ENCODE peak calls at places on chromosomes 5 and 9, in five cellular contexts. F, D, K, X and H are unnamed samples.

GRCh38 chr5:14937277-14937676 is 65.7 kb upstream of the ANKH start:
- DNase-seq in D (no peak), X (no peak), F (no peak), K (no peak), H (no peak)

GRCh38 chr9:120477534-120478001 is 102.4 kb downstream of the CDK5RAP2 start:
- DNase-seq in X (peak), F (peak), K (peak), D (peak), H (peak)

GRCh38 chr5:57332350-57332749 is 150.3 kb downstream of the ACTBL2 start:
- DNase-seq in D (no peak), X (peak), K (no peak), F (no peak), H (peak)

GRCh38 chr9:96555567-96556386 is 63.9 kb downstream of the CDC14B start:
- DNase-seq in X (peak), K (peak), F (no peak), D (no peak), H (peak)

GRCh38 chr9:87685431-87685830 is 40.5 kb upstream of the CTSL start:
- DNase-seq in D (no peak), F (no peak), X (no peak), K (peak), H (peak)

GRCh38 chr5:5181650-5182324 is 41.7 kb downstream of the ADAMTS16 start:
- DNase-seq in D (no peak), F (no peak), X (no peak), K (no peak), H (no peak)

GRCh38 chr5:12655675-12656074 is 751.4 kb upstream of the CTNND2 start:
- DNase-seq in F (no peak), D (no peak), X (no peak), K (no peak), H (no peak)

GRCh38 chr9:93896496-93897033 is 58.6 kb downstream of the BARX1 start:
- DNase-seq in K (no peak), F (no peak), D (no peak), X (no peak), H (no peak)

GRCh38 chr5:2300861-2301610 is 418.3 kb upstream of the IRX4 start:
- DNase-seq in F (no peak), D (no peak), K (no peak), X (no peak), H (no peak)

GRCh38 chr5:72245517-72246238 is 74.4 kb downstream of the MRPS27 start:
- DNase-seq in X (no peak), K (no peak), F (no peak), D (no peak), H (peak)

GRCh38 chr9:79046401-79046800 is 525.4 kb upstream of the TLE4 start:
- DNase-seq in D (no peak), F (no peak), X (peak), K (no peak), H (no peak)

GRCh38 chr9:755454-756381 is 85.8 kb upstream of the DMRT1 start:
- DNase-seq in K (peak), X (peak), D (peak), F (no peak), H (peak)

GRCh38 chr5:173320259-173320658 is 8.0 kb downstream of the STC2 start:
- DNase-seq in D (no peak), F (no peak), K (no peak), X (no peak), H (no peak)

GRCh38 chr9:109101810-109102209 is 17.9 kb downstream of the TMEM245 start:
- DNase-seq in D (peak), K (peak), F (no peak), X (peak), H (peak)

GRCh38 chr9:8706998-8707397 is 907.4 kb upstream of the DMAC1 start:
- DNase-seq in F (no peak), D (no peak), X (no peak), K (no peak), H (no peak)

GRCh38 chr5:159061186-159061796 is 38.4 kb downstream of the EBF1 start:
- DNase-seq in X (peak), D (no peak), F (no peak), K (peak), H (peak)

GRCh38 chr5:171424726-171425125 is 5.3 kb downstream of the FGF18 start:
- DNase-seq in X (no peak), D (no peak), F (no peak), K (no peak), H (no peak)

GRCh38 chr5:9559965-9560364 is 14.1 kb upstream of the SEMA5A start:
- DNase-seq in X (no peak), K (no peak), F (no peak), D (no peak), H (no peak)

GRCh38 chr5:937151-937924 is 44.7 kb downstream of the TRIP13 start:
- DNase-seq in X (no peak), F (no peak), D (no peak), K (no peak), H (no peak)

GRCh38 chr5:149559712-149560111 is 8.5 kb upstream of the CSNK1A1 start:
- DNase-seq in K (peak), D (no peak), X (peak), F (no peak), H (peak)

GRCh38 chr5:90792725-90793124 is 234.1 kb downstream of the ADGRV1 start:
- DNase-seq in F (no peak), K (peak), D (no peak), X (no peak), H (peak)

GRCh38 chr5:73948720-73949119 is 322.7 kb downstream of the ARHGEF28 start:
- DNase-seq in F (no peak), D (no peak), K (peak), X (peak), H (peak)

GRCh38 chr5:158988987-158989624 is 110.6 kb downstream of the EBF1 start:
- DNase-seq in K (no peak), D (no peak), X (no peak), F (peak), H (no peak)

GRCh38 chr5:5592541-5592940 is 170.1 kb downstream of the ICE1 start:
- DNase-seq in X (no peak), K (no peak), F (no peak), D (no peak), H (no peak)

GRCh38 chr5:134435525-134435924 is 23.8 kb upstream of the CDKN2AIPNL start:
- DNase-seq in D (no peak), K (peak), X (peak), F (no peak), H (peak)

GRCh38 chr9:81621785-81622243 is 67.5 kb downstream of the TLE1 start:
- DNase-seq in F (peak), K (no peak), D (no peak), X (no peak), H (no peak)

GRCh38 chr5:128736567-128736966 is 198.5 kb upstream of the FBN2 start:
- DNase-seq in X (no peak), K (peak), D (no peak), F (no peak), H (no peak)

GRCh38 chr5:36373527-36374086 is 71.9 kb upstream of the RANBP3L start:
- DNase-seq in K (peak), F (no peak), X (peak), D (no peak), H (peak)

GRCh38 chr5:150309898-150310269 is 7.2 kb upstream of the ARSI start:
- DNase-seq in K (no peak), D (no peak), X (no peak), F (no peak), H (no peak)

GRCh38 chr9:15142903-15143534 is 164.0 kb downstream of the TTC39B start:
- DNase-seq in K (peak), F (peak), X (peak), D (peak), H (peak)

GRCh38 chr9:35918780-35919179 is 9.5 kb downstream of the SPAAR start:
- DNase-seq in D (no peak), X (no peak), F (no peak), K (no peak), H (no peak)

GRCh38 chr9:132910376-132910775 is 31.7 kb downstream of the SPACA9 start:
- DNase-seq in F (no peak), D (no peak), X (no peak), K (no peak), H (no peak)

GRCh38 chr9:2817987-2818386 is 25.9 kb downstream of the PUM3 start:
- DNase-seq in F (no peak), K (peak), D (no peak), X (peak), H (peak)

GRCh38 chr5:65721050-65721774 is 697 bp downstream of the SGTB start:
- DNase-seq in F (peak), K (peak), D (peak), X (peak), H (peak)

GRCh38 chr9:14428781-14429230 is 114.9 kb upstream of the NFIB start:
- DNase-seq in K (peak), F (peak), D (peak), X (peak), H (peak)

GRCh38 chr9:36976371-36977030 is 57.6 kb downstream of the PAX5 start:
- DNase-seq in K (no peak), D (no peak), X (peak), F (no peak), H (no peak)

GRCh38 chr5:3325206-3325605 is 270.4 kb upstream of the IRX1 start:
- DNase-seq in K (no peak), X (no peak), D (no peak), F (peak), H (no peak)

GRCh38 chr5:103514381-103514780 is 48.2 kb downstream of the NUDT12 start:
- DNase-seq in X (no peak), K (no peak), D (no peak), F (no peak), H (no peak)